ENCODE peak calls at places on chromosome 22, in ten cellular contexts. One of them, this sample, is unnamed.

GRCh38 chr22:22235564-22235963 is 9.0 kb upstream of the VPREB1 start:
- DNase-seq in Peyer's patch: peak
- DNase-seq in body of pancreas: peak
- DNase-seq in uterus: no peak
- DNase-seq in esophagus squamous epithelium: no peak
- DNase-seq in thyroid gland: peak
- DNase-seq in K562: peak
- DNase-seq in tibial nerve: no peak
- DNase-seq in ovary: no peak
- DNase-seq in heart left ventricle: no peak
- DNase-seq in this sample: no peak

GRCh38 chr22:17706451-17706900 is 67.8 kb downstream of the BID start:
- DNase-seq in Peyer's patch: peak
- DNase-seq in body of pancreas: peak
- DNase-seq in uterus: no peak
- DNase-seq in esophagus squamous epithelium: no peak
- DNase-seq in thyroid gland: peak
- DNase-seq in K562: no peak
- DNase-seq in tibial nerve: peak
- DNase-seq in ovary: no peak
- DNase-seq in heart left ventricle: peak
- DNase-seq in this sample: no peak

GRCh38 chr22:17739196-17739975 is 34.9 kb downstream of the BID start:
- DNase-seq in Peyer's patch: no peak
- DNase-seq in body of pancreas: no peak
- DNase-seq in uterus: no peak
- DNase-seq in esophagus squamous epithelium: no peak
- DNase-seq in thyroid gland: no peak
- DNase-seq in K562: no peak
- DNase-seq in tibial nerve: no peak
- DNase-seq in ovary: no peak
- DNase-seq in heart left ventricle: no peak
- DNase-seq in this sample: no peak

GRCh38 chr22:38032681-38033521 is 24.3 kb upstream of the PICK1 start:
- DNase-seq in Peyer's patch: no peak
- DNase-seq in body of pancreas: peak
- DNase-seq in uterus: peak
- DNase-seq in esophagus squamous epithelium: no peak
- DNase-seq in thyroid gland: no peak
- DNase-seq in K562: no peak
- DNase-seq in tibial nerve: peak
- DNase-seq in ovary: no peak
- DNase-seq in heart left ventricle: no peak
- DNase-seq in this sample: no peak

GRCh38 chr22:37230673-37231405 is 13.2 kb downstream of the RAC2 start:
- DNase-seq in Peyer's patch: no peak
- DNase-seq in body of pancreas: peak
- DNase-seq in uterus: no peak
- DNase-seq in esophagus squamous epithelium: no peak
- DNase-seq in thyroid gland: no peak
- DNase-seq in K562: no peak
- DNase-seq in tibial nerve: no peak
- DNase-seq in ovary: no peak
- DNase-seq in heart left ventricle: no peak
- DNase-seq in this sample: no peak

GRCh38 chr22:39021552-39022250 is 774 bp downstream of the APOBEC3D start:
- DNase-seq in Peyer's patch: no peak
- DNase-seq in body of pancreas: no peak
- DNase-seq in uterus: no peak
- DNase-seq in esophagus squamous epithelium: no peak
- DNase-seq in thyroid gland: no peak
- DNase-seq in K562: no peak
- DNase-seq in tibial nerve: no peak
- DNase-seq in ovary: no peak
- DNase-seq in heart left ventricle: no peak
- DNase-seq in this sample: no peak

GRCh38 chr22:27336151-27337090 is 465.1 kb downstream of the MN1 start:
- DNase-seq in Peyer's patch: no peak
- DNase-seq in body of pancreas: no peak
- DNase-seq in uterus: no peak
- DNase-seq in esophagus squamous epithelium: no peak
- DNase-seq in thyroid gland: no peak
- DNase-seq in K562: no peak
- DNase-seq in tibial nerve: no peak
- DNase-seq in ovary: no peak
- DNase-seq in heart left ventricle: no peak
- DNase-seq in this sample: no peak

GRCh38 chr22:49826603-49827306 is 918 bp downstream of the BRD1 start:
- DNase-seq in Peyer's patch: peak
- DNase-seq in body of pancreas: peak
- DNase-seq in uterus: peak
- DNase-seq in esophagus squamous epithelium: no peak
- DNase-seq in thyroid gland: peak
- DNase-seq in K562: peak
- DNase-seq in tibial nerve: no peak
- DNase-seq in ovary: peak
- DNase-seq in heart left ventricle: no peak
- DNase-seq in this sample: no peak

GRCh38 chr22:20569059-20570058 is 61.9 kb downstream of the MED15 start:
- DNase-seq in Peyer's patch: peak
- DNase-seq in body of pancreas: peak
- DNase-seq in uterus: peak
- DNase-seq in esophagus squamous epithelium: no peak
- DNase-seq in thyroid gland: peak
- DNase-seq in K562: no peak
- DNase-seq in tibial nerve: peak
- DNase-seq in ovary: peak
- DNase-seq in heart left ventricle: peak
- DNase-seq in this sample: no peak

GRCh38 chr22:44538071-44538470 is 40.0 kb upstream of the RTL6 start:
- DNase-seq in Peyer's patch: no peak
- DNase-seq in body of pancreas: no peak
- DNase-seq in uterus: no peak
- DNase-seq in esophagus squamous epithelium: no peak
- DNase-seq in thyroid gland: no peak
- DNase-seq in K562: no peak
- DNase-seq in tibial nerve: no peak
- DNase-seq in ovary: no peak
- DNase-seq in heart left ventricle: no peak
- DNase-seq in this sample: no peak

GRCh38 chr22:20112623-20113511 is 3.0 kb upstream of the RANBP1 start:
- DNase-seq in Peyer's patch: no peak
- DNase-seq in body of pancreas: no peak
- DNase-seq in uterus: no peak
- DNase-seq in esophagus squamous epithelium: no peak
- DNase-seq in thyroid gland: no peak
- DNase-seq in K562: no peak
- DNase-seq in tibial nerve: no peak
- DNase-seq in ovary: no peak
- DNase-seq in heart left ventricle: no peak
- DNase-seq in this sample: no peak

GRCh38 chr22:49971232-49972162 is 10.9 kb downstream of the PIM3 start:
- DNase-seq in Peyer's patch: peak
- DNase-seq in body of pancreas: peak
- DNase-seq in uterus: peak
- DNase-seq in esophagus squamous epithelium: no peak
- DNase-seq in thyroid gland: peak
- DNase-seq in K562: peak
- DNase-seq in tibial nerve: peak
- DNase-seq in ovary: peak
- DNase-seq in heart left ventricle: peak
- DNase-seq in this sample: peak

GRCh38 chr22:49352361-49353169 is 475.1 kb downstream of the BRD1 start:
- DNase-seq in Peyer's patch: peak
- DNase-seq in body of pancreas: no peak
- DNase-seq in uterus: no peak
- DNase-seq in esophagus squamous epithelium: no peak
- DNase-seq in thyroid gland: no peak
- DNase-seq in K562: no peak
- DNase-seq in tibial nerve: no peak
- DNase-seq in ovary: no peak
- DNase-seq in heart left ventricle: no peak
- DNase-seq in this sample: peak

GRCh38 chr22:32917577-32918375 is 116.3 kb downstream of the TIMP3 start:
- DNase-seq in Peyer's patch: no peak
- DNase-seq in body of pancreas: no peak
- DNase-seq in uterus: no peak
- DNase-seq in esophagus squamous epithelium: no peak
- DNase-seq in thyroid gland: peak
- DNase-seq in K562: no peak
- DNase-seq in tibial nerve: no peak
- DNase-seq in ovary: no peak
- DNase-seq in heart left ventricle: peak
- DNase-seq in this sample: no peak

GRCh38 chr22:36585841-36586240 is 56.9 kb upstream of the EIF3D start:
- DNase-seq in Peyer's patch: no peak
- DNase-seq in body of pancreas: no peak
- DNase-seq in uterus: no peak
- DNase-seq in esophagus squamous epithelium: no peak
- DNase-seq in thyroid gland: no peak
- DNase-seq in K562: no peak
- DNase-seq in tibial nerve: no peak
- DNase-seq in ovary: no peak
- DNase-seq in heart left ventricle: no peak
- DNase-seq in this sample: no peak

GRCh38 chr22:36510966-36511881 is 4.4 kb upstream of the FOXRED2 start:
- DNase-seq in Peyer's patch: peak
- DNase-seq in body of pancreas: peak
- DNase-seq in uterus: peak
- DNase-seq in esophagus squamous epithelium: no peak
- DNase-seq in thyroid gland: peak
- DNase-seq in K562: peak
- DNase-seq in tibial nerve: no peak
- DNase-seq in ovary: no peak
- DNase-seq in heart left ventricle: no peak
- DNase-seq in this sample: no peak

GRCh38 chr22:33841281-33842005 is 78.8 kb downstream of the LARGE1 start:
- DNase-seq in Peyer's patch: no peak
- DNase-seq in body of pancreas: no peak
- DNase-seq in uterus: no peak
- DNase-seq in esophagus squamous epithelium: no peak
- DNase-seq in thyroid gland: no peak
- DNase-seq in K562: no peak
- DNase-seq in tibial nerve: no peak
- DNase-seq in ovary: no peak
- DNase-seq in heart left ventricle: no peak
- DNase-seq in this sample: no peak

GRCh38 chr22:21632237-21632895 is at the start of gene CCDC116:
- DNase-seq in Peyer's patch: peak
- DNase-seq in body of pancreas: no peak
- DNase-seq in uterus: no peak
- DNase-seq in esophagus squamous epithelium: no peak
- DNase-seq in thyroid gland: no peak
- DNase-seq in K562: peak
- DNase-seq in tibial nerve: no peak
- DNase-seq in ovary: no peak
- DNase-seq in heart left ventricle: no peak
- DNase-seq in this sample: no peak

GRCh38 chr22:42439821-42440674 is 7.8 kb upstream of the NFAM1 start:
- DNase-seq in Peyer's patch: peak
- DNase-seq in body of pancreas: peak
- DNase-seq in uterus: peak
- DNase-seq in esophagus squamous epithelium: no peak
- DNase-seq in thyroid gland: no peak
- DNase-seq in K562: no peak
- DNase-seq in tibial nerve: no peak
- DNase-seq in ovary: no peak
- DNase-seq in heart left ventricle: no peak
- DNase-seq in this sample: no peak
- TF ChIP-seq POLR2A in Peyer's patch: no peak
- TF ChIP-seq POLR2A in body of pancreas: no peak
- TF ChIP-seq POLR2A in uterus: no peak
- TF ChIP-seq POLR2A in esophagus squamous epithelium: no peak
- TF ChIP-seq POLR2A in thyroid gland: no peak
- TF ChIP-seq POLR2A in K562: no peak
- TF ChIP-seq POLR2A in tibial nerve: no peak
- TF ChIP-seq POLR2A in ovary: no peak
- TF ChIP-seq POLR2A in heart left ventricle: no peak
- TF ChIP-seq POLR2A in this sample: no peak

GRCh38 chr22:25085930-25086901 is 113.4 kb upstream of the CRYBB3 start:
- DNase-seq in Peyer's patch: peak
- DNase-seq in body of pancreas: peak
- DNase-seq in uterus: peak
- DNase-seq in esophagus squamous epithelium: no peak
- DNase-seq in thyroid gland: peak
- DNase-seq in K562: no peak
- DNase-seq in tibial nerve: peak
- DNase-seq in ovary: no peak
- DNase-seq in heart left ventricle: peak
- DNase-seq in this sample: no peak
- TF ChIP-seq CTCF in Peyer's patch: no peak
- TF ChIP-seq CTCF in body of pancreas: no peak
- TF ChIP-seq CTCF in uterus: no peak
- TF ChIP-seq CTCF in esophagus squamous epithelium: no peak
- TF ChIP-seq CTCF in thyroid gland: no peak
- TF ChIP-seq CTCF in K562: no peak
- TF ChIP-seq CTCF in tibial nerve: no peak
- TF ChIP-seq CTCF in ovary: no peak
- TF ChIP-seq CTCF in heart left ventricle: no peak
- TF ChIP-seq CTCF in this sample: no peak

GRCh38 chr22:42932197-42932519 is 75.1 kb upstream of the ARFGAP3 start:
- DNase-seq in Peyer's patch: no peak
- DNase-seq in body of pancreas: no peak
- DNase-seq in uterus: no peak
- DNase-seq in esophagus squamous epithelium: no peak
- DNase-seq in thyroid gland: no peak
- DNase-seq in K562: no peak
- DNase-seq in tibial nerve: no peak
- DNase-seq in ovary: no peak
- DNase-seq in heart left ventricle: no peak
- DNase-seq in this sample: no peak
- TF ChIP-seq POLR2A in Peyer's patch: no peak
- TF ChIP-seq POLR2A in body of pancreas: no peak
- TF ChIP-seq POLR2A in uterus: no peak
- TF ChIP-seq POLR2A in esophagus squamous epithelium: no peak
- TF ChIP-seq POLR2A in thyroid gland: no peak
- TF ChIP-seq POLR2A in K562: no peak
- TF ChIP-seq POLR2A in tibial nerve: no peak
- TF ChIP-seq POLR2A in ovary: no peak
- TF ChIP-seq POLR2A in heart left ventricle: no peak
- TF ChIP-seq POLR2A in this sample: no peak

DNA sequence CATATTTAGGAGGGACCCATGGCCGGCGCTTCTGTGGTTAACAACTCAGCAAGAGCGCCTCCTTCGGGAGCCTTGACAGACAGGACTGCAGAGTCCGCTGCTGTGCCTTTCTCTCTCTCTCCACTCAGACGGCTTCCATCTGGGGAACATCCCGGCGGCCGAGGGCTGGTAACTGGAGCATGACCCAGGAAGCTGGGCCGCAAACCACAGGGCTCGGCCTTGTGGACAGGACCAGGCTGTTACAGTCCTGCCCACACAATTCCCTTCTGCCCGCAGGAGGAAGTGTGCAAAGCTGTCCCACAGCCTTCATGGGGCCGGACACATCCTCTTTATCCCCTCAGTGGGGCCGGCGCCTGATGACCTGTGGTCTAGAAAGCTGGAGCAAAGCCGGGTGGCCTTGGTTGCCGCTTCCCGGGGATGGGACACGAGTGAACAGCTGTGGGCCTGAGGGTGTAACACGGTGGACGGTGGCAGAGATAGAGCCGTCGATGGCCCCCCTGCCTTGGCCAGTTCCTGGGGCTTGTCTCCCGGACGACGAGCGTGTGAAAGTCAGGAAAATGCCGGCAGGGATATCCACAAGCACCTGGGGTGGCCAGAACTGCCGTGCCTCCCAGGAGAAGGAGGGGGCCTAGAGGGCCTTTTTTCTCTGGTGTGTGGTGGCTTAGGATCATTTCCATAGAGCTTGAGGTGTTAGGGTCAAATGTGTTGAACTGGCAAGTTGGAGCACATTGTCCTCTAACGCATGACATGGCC is 50.1 kb downstream of the FBLN1 start:
- DNase-seq in Peyer's patch: peak
- DNase-seq in body of pancreas: peak
- DNase-seq in uterus: peak
- DNase-seq in esophagus squamous epithelium: no peak
- DNase-seq in thyroid gland: peak
- DNase-seq in K562: no peak
- DNase-seq in tibial nerve: peak
- DNase-seq in ovary: peak
- DNase-seq in heart left ventricle: peak
- DNase-seq in this sample: no peak
- TF ChIP-seq CTCF in Peyer's patch: no peak
- TF ChIP-seq CTCF in body of pancreas: no peak
- TF ChIP-seq CTCF in uterus: peak
- TF ChIP-seq CTCF in esophagus squamous epithelium: peak
- TF ChIP-seq CTCF in thyroid gland: no peak
- TF ChIP-seq CTCF in K562: no peak
- TF ChIP-seq CTCF in tibial nerve: no peak
- TF ChIP-seq CTCF in ovary: no peak
- TF ChIP-seq CTCF in heart left ventricle: no peak
- TF ChIP-seq CTCF in this sample: no peak

This sample was measured in vagina.